ENCODE peak calls at places on chromosome 21, in seven cellular contexts. C is left ventricle myocardium inferior; J is adrenal gland; G is CD8-positive, alpha-beta T cell; Q is fibroblast of lung; B is right lobe of liver; P is upper lobe of right lung. V is an unnamed sample. For H3K4me1, the result is how much of the 10 kb centered on the place peaks cover.

GRCh38 chr21:25456672-25457071 is 150.6 kb downstream of the MRPL39 start:
- DNase-seq in B (no peak), G (no peak), C (no peak), Q (peak), P (no peak), J (no peak), V (no peak)

GRCh38 chr21:41482321-41482720 is 25.6 kb downstream of the TMPRSS2 start:
- DNase-seq in C (no peak), G (no peak), J (no peak), B (no peak), Q (peak), P (no peak), V (no peak)

GRCh38 chr21:25313891-25314646 is 293.2 kb downstream of the MRPL39 start:
- DNase-seq in P (no peak), B (no peak), C (no peak), G (no peak), Q (peak), J (no peak), V (no peak)

GRCh38 chr21:14560139-14560538 is 14.0 kb upstream of the SAMSN1 start:
- DNase-seq in Q (no peak), P (no peak), J (no peak), G (no peak), C (no peak), B (no peak), V (no peak)

GRCh38 chr21:20902511-20902910 is 95.7 kb upstream of the NCAM2 start:
- DNase-seq in G (no peak), J (no peak), P (no peak), C (no peak), B (no peak), Q (no peak), V (no peak)

GRCh38 chr21:16211339-16212303 is 481.8 kb downstream of the USP25 start:
- DNase-seq in J (no peak), G (no peak), Q (peak), P (no peak), B (no peak), C (no peak), V (no peak)

GRCh38 chr21:34202553-34203332 is 129.4 kb downstream of the MRPS6 start:
- DNase-seq in C (peak), Q (no peak), G (no peak), P (peak), B (peak), J (peak), V (peak)

GRCh38 chr21:18443085-18443484 is 39.5 kb upstream of the TMPRSS15 start:
- DNase-seq in P (no peak), C (no peak), Q (no peak), J (no peak), B (no peak), G (no peak), V (no peak)

GRCh38 chr21:41678944-41679343 is 87.9 kb downstream of the RIPK4 start:
- DNase-seq in C (peak), G (no peak), B (peak), Q (peak), J (peak), P (peak), V (peak)

GRCh38 chr21:34129039-34129891 is 55.9 kb downstream of the MRPS6 start:
- DNase-seq in P (no peak), C (peak), J (peak), Q (peak), B (no peak), G (peak), V (peak)

GRCh38 chr21:41112740-41113692 is 54.9 kb upstream of the BACE2 start:
- DNase-seq in P (no peak), B (no peak), Q (peak), C (no peak), J (no peak), G (no peak), V (peak)

GRCh38 chr21:17903029-17903806 is 84.1 kb upstream of the C21orf91 start:
- DNase-seq in Q (peak), G (no peak), J (no peak), P (no peak), B (no peak), C (no peak), V (no peak)

GRCh38 chr21:21897275-21897883 is 899.2 kb downstream of the NCAM2 start:
- DNase-seq in Q (peak), C (no peak), B (no peak), G (no peak), P (no peak), J (no peak), V (no peak)

GRCh38 chr21:17585875-17586450 is 26.7 kb downstream of the BTG3 start:
- DNase-seq in Q (peak), J (no peak), G (no peak), C (no peak), B (no peak), P (no peak), V (no peak)

GRCh38 chr21:20523191-20523590 is 475.0 kb upstream of the NCAM2 start:
- DNase-seq in B (no peak), J (no peak), G (no peak), P (no peak), C (no peak), Q (no peak), V (no peak)

GRCh38 chr21:33543505-33544129 is 779 bp downstream of the SON start:
- DNase-seq in G (no peak), C (peak), P (peak), J (peak), B (peak), Q (no peak), V (peak)

GRCh38 chr21:43810505-43811261 is 21.3 kb downstream of the RRP1 start:
- DNase-seq in Q (peak), J (peak), C (peak), G (peak), P (peak), B (peak), V (peak)

GRCh38 chr21:38628426-38628825 is 130.1 kb upstream of the ERG start:
- DNase-seq in G (no peak), J (no peak), B (no peak), Q (no peak), P (no peak), C (no peak), V (no peak)

GRCh38 chr21:25428537-25428936 is 178.7 kb downstream of the MRPL39 start:
- DNase-seq in J (no peak), G (no peak), C (no peak), Q (no peak), P (no peak), B (no peak), V (no peak)

GRCh38 chr21:41726058-41726558 is 40.7 kb downstream of the RIPK4 start:
- DNase-seq in C (no peak), J (no peak), G (no peak), B (no peak), P (no peak), Q (no peak), V (no peak)

GRCh38 chr21:38809170-38809878 is 3.6 kb downstream of the ETS2 start:
- DNase-seq in G (no peak), Q (no peak), C (no peak), P (no peak), B (no peak), J (no peak), V (no peak)

GRCh38 chr21:21007606-21008005 is 9.4 kb downstream of the NCAM2 start:
- DNase-seq in C (no peak), J (peak), Q (peak), B (no peak), P (no peak), G (no peak), V (no peak)

GRCh38 chr21:21159253-21159899 is 161.2 kb downstream of the NCAM2 start:
- DNase-seq in Q (peak), B (no peak), G (no peak), P (no peak), C (no peak), J (no peak), V (no peak)

GRCh38 chr21:33948951-33949444 is 33.4 kb upstream of the ATP5PO start:
- DNase-seq in C (no peak), J (peak), P (no peak), B (no peak), Q (no peak), G (no peak), V (no peak)

GRCh38 chr21:44070391-44070790 is 36.8 kb upstream of the PWP2 start:
- DNase-seq in Q (no peak), P (no peak), G (no peak), J (no peak), B (no peak), C (no peak), V (no peak)

GRCh38 chr21:33736569-33736968 is 94.3 kb downstream of the ITSN1 start:
- DNase-seq in C (no peak), B (no peak), G (no peak), P (no peak), J (no peak), Q (no peak), V (no peak)

GRCh38 chr21:14862794-14863720 is 201.7 kb downstream of the NRIP1 start:
- DNase-seq in G (no peak), Q (no peak), P (no peak), J (no peak), B (no peak), C (no peak), V (no peak)

GRCh38 chr21:16294128-16294527 is 564.3 kb downstream of the USP25 start:
- DNase-seq in G (no peak), P (no peak), Q (no peak), B (no peak), C (no peak), J (no peak), V (no peak)

GRCh38 chr21:44295163-44295601 is 4.7 kb upstream of the PFKL start:
- DNase-seq in C (peak), B (no peak), Q (no peak), P (no peak), J (no peak), G (no peak), V (no peak)

GRCh38 chr21:21682172-21682571 is 684.0 kb downstream of the NCAM2 start:
- DNase-seq in P (no peak), B (no peak), C (no peak), J (no peak), G (no peak), Q (peak), V (no peak)

GRCh38 chr21:17612023-17612564 is 607 bp downstream of the BTG3 start:
- DNase-seq in J (peak), G (peak), C (peak), P (peak), Q (peak), B (peak), V (peak)

GRCh38 chr21:43994646-43995045 is 17.5 kb upstream of the TRAPPC10 start:
- DNase-seq in C (no peak), J (no peak), Q (no peak), G (no peak), B (no peak), P (no peak), V (no peak)

GRCh38 chr21:16608209-16608830 is 878.5 kb downstream of the USP25 start:
- DNase-seq in Q (no peak), P (no peak), G (no peak), J (no peak), B (no peak), C (no peak), V (no peak)

GRCh38 chr21:15210235-15210678 is 145.5 kb upstream of the NRIP1 start:
- DNase-seq in B (peak), P (peak), G (no peak), Q (no peak), J (peak), C (peak), V (peak)

GRCh38 chr21:14842641-14843040 is 222.2 kb downstream of the NRIP1 start:
- DNase-seq in C (no peak), P (no peak), G (no peak), Q (peak), B (no peak), J (no peak), V (no peak)

GRCh38 chr21:17613242-17613676 is 558 bp upstream of the BTG3 start:
- DNase-seq in P (peak), B (no peak), J (peak), G (peak), Q (peak), C (no peak), V (peak)

GRCh38 chr21:18468775-18469174 is 65.2 kb upstream of the TMPRSS15 start:
- DNase-seq in G (no peak), B (no peak), P (no peak), J (no peak), C (no peak), Q (no peak), V (no peak)

GRCh38 chr21:19256934-19257660 is 853.5 kb upstream of the TMPRSS15 start:
- DNase-seq in B (no peak), C (peak), J (no peak), G (no peak), Q (no peak), P (no peak), V (no peak)

DNA sequence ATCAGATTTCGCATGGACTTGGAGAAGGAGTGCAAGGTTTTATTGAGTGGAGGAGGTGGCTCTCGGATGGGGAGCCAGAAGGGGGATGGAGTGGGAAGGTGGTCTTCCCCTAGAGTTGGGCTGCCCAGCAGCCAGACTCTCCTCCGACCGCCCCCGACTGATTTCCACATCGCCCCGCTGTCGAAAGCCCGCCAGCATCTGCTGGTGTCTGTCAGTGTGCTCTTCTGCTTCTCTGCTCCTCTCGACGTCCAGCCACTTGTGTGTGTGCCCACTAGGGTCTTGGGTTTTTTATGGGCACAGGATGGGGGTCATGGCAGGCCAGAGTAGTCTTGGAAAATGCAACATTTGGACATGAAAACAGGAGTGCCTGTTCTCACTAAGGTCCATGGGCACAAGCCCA is 40.1 kb downstream of the EVA1C start:
- DNase-seq in G (no peak), Q (no peak), C (no peak), B (no peak), J (no peak), P (no peak), V (no peak)
- H3K4me1 ChIP-seq in G (under half), Q (under half), C (half or more), B (under half), J (under half), P (under half), V (under half)

DNA sequence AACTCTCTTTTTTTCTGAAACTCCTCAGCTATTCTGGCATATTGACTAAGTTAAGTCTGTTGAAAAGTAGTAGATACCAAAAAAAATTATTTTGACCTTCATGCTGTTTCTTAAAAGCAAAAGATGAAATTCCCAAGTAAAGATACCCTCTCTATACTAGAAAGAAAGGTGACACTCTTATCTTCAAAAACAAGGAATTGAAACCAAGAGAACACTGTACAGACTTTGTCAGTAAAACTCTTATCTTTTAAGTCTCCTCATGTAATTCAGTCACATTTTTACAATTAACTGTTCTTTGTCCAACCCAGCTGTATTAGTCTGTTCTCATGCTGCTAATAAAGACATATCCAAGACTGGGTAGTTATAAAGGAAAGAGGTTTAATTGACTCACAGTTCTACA is 496.2 kb downstream of the LTN1 start:
- DNase-seq in B (no peak), Q (no peak), G (no peak), J (no peak), P (no peak), C (no peak), V (no peak)
- TF ChIP-seq CTCF in B (no peak), Q (no peak), G (no peak), J (no peak), P (no peak), C (no peak), V (no peak)

GRCh38 chr21:35234725-35235124 is 185.6 kb upstream of the RUNX1 start:
- DNase-seq in J (no peak), P (no peak), Q (peak), G (no peak), B (no peak), C (no peak), V (no peak)
- H3K4me1 ChIP-seq in J (under half), P (under half), Q (under half), G (under half), B (under half), C (under half), V (under half)

DNA sequence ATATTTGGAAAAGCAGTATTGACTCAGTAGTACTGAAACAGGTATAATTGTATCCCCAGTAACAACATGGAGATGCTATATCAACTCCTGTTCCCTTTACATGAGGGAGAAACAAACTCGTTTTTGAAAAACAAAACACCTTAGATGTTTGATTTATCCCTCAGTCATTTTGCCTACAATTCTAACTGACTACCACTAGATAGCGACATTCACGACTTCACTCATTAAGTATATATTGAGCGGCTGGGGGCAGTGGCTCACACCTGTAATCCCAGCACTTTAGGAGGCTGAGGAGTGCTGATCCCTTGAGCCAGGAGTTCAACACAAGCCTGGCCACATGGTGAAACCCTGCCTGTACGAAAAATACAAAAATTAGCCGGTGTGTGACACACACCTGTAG is 83.3 kb downstream of the CYYR1 start:
- DNase-seq in G (no peak), B (no peak), Q (no peak), P (no peak), C (no peak), J (no peak), V (no peak)
- TF ChIP-seq CTCF in G (no peak), B (no peak), Q (no peak), P (no peak), C (no peak), J (peak), V (no peak)

GRCh38 chr21:37367301-37367757 is 756 bp downstream of the DYRK1A start:
- DNase-seq in J (peak), Q (no peak), G (no peak), P (no peak), C (no peak), B (peak), V (peak)
- H3K4me1 ChIP-seq in J (under half), Q (under half), G (under half), P (under half), C (half or more), B (under half), V (under half)

DNA sequence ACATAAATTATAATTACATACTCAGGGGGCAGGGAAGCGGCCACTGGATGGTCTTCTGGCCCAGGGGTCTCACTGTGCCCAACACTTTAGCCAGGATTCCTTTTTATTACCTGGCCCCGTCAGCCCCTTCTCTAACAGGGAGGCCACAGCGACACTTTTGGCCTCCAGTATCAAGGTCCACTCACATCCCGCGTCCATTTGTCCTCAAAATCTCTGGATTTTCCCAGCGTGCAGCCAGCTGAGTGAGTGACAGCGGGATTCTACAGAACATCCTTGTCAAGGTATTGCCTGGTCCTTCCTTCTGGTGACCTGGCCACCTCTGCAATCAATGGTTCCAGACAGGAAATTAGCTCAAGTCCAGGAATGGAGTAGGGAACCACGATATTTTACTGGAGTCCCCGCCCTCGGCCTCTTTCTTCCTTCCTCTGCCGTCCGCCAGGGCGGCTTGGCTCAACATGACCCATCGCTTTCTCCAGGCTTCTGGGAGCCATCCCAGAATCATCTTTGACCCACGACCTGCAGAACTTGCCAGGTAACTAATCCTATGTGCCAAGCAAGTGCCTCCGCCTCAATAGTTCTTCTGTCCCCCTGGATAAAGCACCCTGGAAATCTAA is 2.7 kb upstream of the COL6A2 start:
- DNase-seq in Q (no peak), C (no peak), J (no peak), G (no peak), B (no peak), P (peak), V (no peak)
- TF ChIP-seq CTCF in Q (no peak), C (peak), J (no peak), G (no peak), B (no peak), P (no peak), V (no peak)

GRCh38 chr21:45366476-45366875 is 38.5 kb upstream of the COL18A1 start:
- DNase-seq in B (no peak), Q (no peak), G (no peak), C (no peak), P (no peak), J (no peak), V (no peak)

GRCh38 chr21:45364464-45365185 is 40.3 kb upstream of the COL18A1 start:
- DNase-seq in C (no peak), Q (peak), P (no peak), J (no peak), B (no peak), G (no peak), V (peak)

GRCh38 chr21:45363921-45364463 is 41.0 kb upstream of the COL18A1 start:
- DNase-seq in P (no peak), B (peak), C (peak), Q (peak), J (peak), G (no peak), V (peak)

GRCh38 chr21:45365608-45366241 is 39.2 kb upstream of the COL18A1 start:
- DNase-seq in G (no peak), B (no peak), P (no peak), C (no peak), J (no peak), Q (peak), V (no peak)

GRCh38 chr21:45365186-45365607 is 39.8 kb upstream of the COL18A1 start:
- DNase-seq in Q (no peak), J (no peak), B (no peak), C (no peak), P (no peak), G (no peak), V (no peak)
- H3K4me1 ChIP-seq in Q (under half), J (under half), B (under half), C (half or more), P (under half), G (under half), V (under half)

DNA sequence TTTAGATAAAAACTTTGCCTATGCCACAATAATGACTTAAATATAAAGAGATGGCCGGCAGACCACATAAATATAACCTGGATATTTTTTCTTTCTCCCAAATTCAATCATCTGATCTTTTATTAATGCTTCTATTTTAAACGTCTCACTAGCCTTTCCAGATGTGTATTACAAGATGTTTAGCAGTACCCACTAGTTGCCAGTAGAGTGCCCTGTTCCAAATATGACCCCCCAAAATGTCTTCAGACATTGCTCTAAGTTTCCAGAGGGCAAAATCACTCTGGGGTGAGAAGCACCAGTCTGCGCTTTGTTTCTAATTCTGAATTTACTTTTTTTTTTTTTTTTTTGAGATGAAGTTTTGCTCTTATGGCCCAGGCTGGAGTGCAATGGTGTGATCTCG is 268.1 kb downstream of the GRIK1 start:
- DNase-seq in B (no peak), P (no peak), J (no peak), G (no peak), C (no peak), Q (no peak), V (no peak)
- TF ChIP-seq CTCF in B (no peak), P (no peak), J (no peak), G (no peak), C (no peak), Q (peak), V (no peak)